ENCODE peak calls at places on chromosomes 12 and 14, in eight cellular contexts. D, Y, I, X, P, K, F and U are unnamed samples.

GRCh38 chr12:65330341-65330740 is 51.9 kb downstream of the MSRB3 start:
- DNase-seq in P (no peak), I (peak), X (peak), K (peak), D (no peak), F (no peak), Y (no peak), U (no peak)

GRCh38 chr14:73472182-73473114 is 14.1 kb upstream of the NUMB start:
- DNase-seq in D (no peak), I (peak), F (no peak), Y (no peak), X (peak), K (peak), P (peak), U (no peak)

GRCh38 chr12:65308601-65309071 is 30.2 kb downstream of the MSRB3 start:
- DNase-seq in D (no peak), P (no peak), F (no peak), Y (no peak), K (peak), I (peak), X (peak), U (no peak)

GRCh38 chr12:105506678-105507310 is 176.3 kb downstream of the C12orf75 start:
- DNase-seq in F (no peak), K (no peak), Y (no peak), D (no peak), X (no peak), P (no peak), I (no peak), U (no peak)

GRCh38 chr12:47156167-47156736 is 76.5 kb upstream of the AMIGO2 start:
- DNase-seq in Y (no peak), F (no peak), K (peak), X (peak), P (no peak), D (no peak), I (peak), U (no peak)

GRCh38 chr14:20632831-20633771 is 8.4 kb downstream of the OR6S1 start:
- DNase-seq in X (peak), D (no peak), F (no peak), Y (no peak), I (peak), P (peak), K (peak), U (no peak)

GRCh38 chr14:102230481-102231210 is 74.3 kb downstream of the MOK start:
- DNase-seq in I (no peak), F (no peak), D (no peak), Y (no peak), K (no peak), X (no peak), P (no peak), U (no peak)

GRCh38 chr12:116878567-116879508 is 2.4 kb downstream of the HRK start:
- DNase-seq in K (peak), D (no peak), I (no peak), P (no peak), F (no peak), X (no peak), Y (no peak), U (no peak)

GRCh38 chr14:77498120-77498979 is at the start of gene ISM2:
- DNase-seq in I (peak), F (peak), X (peak), Y (no peak), K (peak), D (peak), P (no peak), U (no peak)

GRCh38 chr12:71449373-71450070 is 9.9 kb downstream of the LGR5 start:
- DNase-seq in F (no peak), K (no peak), P (no peak), Y (no peak), D (no peak), X (no peak), I (no peak), U (no peak)

GRCh38 chr12:46915082-46915481 is 89.3 kb upstream of the SLC38A4 start:
- DNase-seq in X (peak), I (peak), F (no peak), Y (peak), K (peak), P (no peak), D (no peak), U (no peak)

GRCh38 chr14:91879196-91879595 is 11.9 kb upstream of the TC2N start:
- DNase-seq in D (no peak), I (no peak), F (no peak), Y (no peak), P (no peak), X (no peak), K (no peak), U (no peak)

GRCh38 chr12:78035913-78036658 is 205.4 kb downstream of the NAV3 start:
- DNase-seq in D (no peak), K (no peak), I (no peak), Y (peak), X (peak), P (peak), F (no peak), U (no peak)

GRCh38 chr14:24996930-24997329 is 53.0 kb downstream of the STXBP6 start:
- DNase-seq in X (no peak), I (no peak), F (no peak), Y (no peak), P (no peak), D (no peak), K (no peak), U (no peak)

GRCh38 chr14:101125719-101126375 is 222.3 kb upstream of the RTL1 start:
- DNase-seq in I (peak), D (no peak), K (no peak), Y (no peak), P (no peak), X (no peak), F (no peak), U (peak)

GRCh38 chr12:113724703-113725556 is 241.2 kb downstream of the RBM19 start:
- DNase-seq in Y (no peak), P (no peak), D (no peak), X (no peak), I (no peak), K (no peak), F (no peak), U (no peak)

GRCh38 chr12:17802657-17803641 is 287.0 kb downstream of the RERGL start:
- DNase-seq in Y (no peak), F (no peak), D (no peak), P (no peak), K (no peak), X (no peak), I (no peak), U (no peak)

GRCh38 chr12:12788675-12789368 is 3.4 kb downstream of the APOLD1 start:
- DNase-seq in P (peak), D (peak), Y (peak), F (peak), K (peak), I (peak), X (peak), U (no peak)

GRCh38 chr14:23015618-23016017 is 5.7 kb upstream of the C14orf93 start:
- DNase-seq in D (no peak), P (no peak), K (no peak), I (no peak), Y (no peak), X (no peak), F (no peak), U (no peak)

GRCh38 chr12:119167904-119168303 is 10.8 kb upstream of the HSPB8 start:
- DNase-seq in Y (no peak), P (no peak), X (no peak), I (no peak), F (no peak), K (no peak), D (no peak), U (no peak)

GRCh38 chr12:67578976-67579661 is 69.4 kb upstream of the DYRK2 start:
- DNase-seq in I (no peak), X (peak), F (peak), P (no peak), Y (no peak), D (no peak), K (peak), U (no peak)

GRCh38 chr14:23058654-23059504 is 1.6 kb upstream of the CDH24 start:
- DNase-seq in K (no peak), D (no peak), P (no peak), Y (no peak), I (no peak), X (no peak), F (no peak), U (no peak)

GRCh38 chr12:115943310-115943629 is 334.2 kb downstream of the MED13L start:
- DNase-seq in X (no peak), I (no peak), F (no peak), D (no peak), P (no peak), Y (no peak), K (no peak), U (no peak)

GRCh38 chr12:111792155-111792876 is 25.6 kb downstream of the ALDH2 start:
- DNase-seq in X (no peak), K (no peak), D (no peak), I (peak), Y (no peak), F (no peak), P (no peak), U (no peak)

GRCh38 chr12:118164798-118165486 is 29.0 kb downstream of the PEBP1 start:
- DNase-seq in X (no peak), Y (no peak), D (no peak), K (peak), F (no peak), I (peak), P (peak), U (no peak)

GRCh38 chr14:88277205-88277604 is 45.9 kb downstream of the KCNK10 start:
- DNase-seq in F (no peak), X (no peak), D (no peak), P (no peak), I (no peak), K (no peak), Y (no peak), U (no peak)

GRCh38 chr12:104573-105081 is 38.1 kb downstream of the IQSEC3 start:
- DNase-seq in I (no peak), P (no peak), K (no peak), Y (no peak), X (no peak), D (no peak), F (peak), U (no peak)

GRCh38 chr14:73777420-73777819 is 63.2 kb upstream of the PNMA1 start:
- DNase-seq in Y (no peak), D (no peak), X (no peak), P (no peak), I (no peak), K (no peak), F (no peak), U (no peak)

GRCh38 chr14:105411017-105411941 is 8.3 kb upstream of the MTA1 start:
- DNase-seq in X (peak), D (no peak), K (peak), Y (no peak), P (peak), F (no peak), I (peak), U (no peak)

GRCh38 chr12:44117368-44117767 is 281.5 kb downstream of the TMEM117 start:
- DNase-seq in P (no peak), D (no peak), X (no peak), I (no peak), F (no peak), K (no peak), Y (no peak), U (no peak)

GRCh38 chr14:47674546-47675238 is 713 bp downstream of the MDGA2 start:
- DNase-seq in Y (no peak), K (peak), P (no peak), X (no peak), I (no peak), F (no peak), D (no peak), U (no peak)

GRCh38 chr14:23438130-23438893 is 2.9 kb upstream of the MYH7 start:
- DNase-seq in P (no peak), I (no peak), Y (no peak), D (no peak), X (no peak), K (no peak), F (no peak), U (no peak)